ENCODE peak calls at places on chromosome 17, in four cellular contexts. F is heart left ventricle, T is A549, P is gastrocnemius medialis. D is an unnamed sample.

GRCh38 chr17:50986989-50987660 is 121.0 kb upstream of the TOB1 start:
- DNase-seq in P (no peak), F (no peak), T (no peak), D (no peak)

GRCh38 chr17:4934173-4934979 is 2.3 kb downstream of the GP1BA start:
- DNase-seq in P (no peak), F (no peak), T (no peak), D (peak; percentile 69)

GRCh38 chr17:79154446-79154845 is 79.8 kb downstream of the ENGASE start:
- DNase-seq in T (no peak), P (no peak), F (peak; percentile 84), D (peak; percentile 32)

GRCh38 chr17:63911657-63912100 is 621 bp upstream of the CSHL1 start:
- DNase-seq in P (no peak), F (no peak), T (peak; percentile 41), D (peak; percentile 40)

GRCh38 chr17:17819561-17819995 is 17.2 kb downstream of the SREBF1 start:
- DNase-seq in P (peak; percentile 88), T (peak; percentile 89), F (peak; percentile 72), D (peak; percentile 81)

GRCh38 chr17:64063088-64063487 is 42.7 kb upstream of the ICAM2 start:
- DNase-seq in P (no peak), F (no peak), T (no peak), D (no peak)

GRCh38 chr17:79135628-79136405 is 61.2 kb downstream of the ENGASE start:
- DNase-seq in T (no peak), F (no peak), P (no peak), D (no peak)

GRCh38 chr17:846901-847777 is 65.0 kb downstream of the MRM3 start:
- DNase-seq in F (no peak), T (no peak), P (no peak), D (no peak)

GRCh38 chr17:16900288-16900882 is 71.5 kb downstream of the TNFRSF13B start:
- DNase-seq in F (no peak), T (no peak), P (no peak), D (peak; percentile 13)

GRCh38 chr17:67042104-67042899 is 2.1 kb upstream of the CACNG1 start:
- DNase-seq in T (no peak), P (no peak), F (no peak), D (no peak)

GRCh38 chr17:79581306-79581932 is 29.4 kb downstream of the RBFOX3 start:
- DNase-seq in P (no peak), F (no peak), T (peak; percentile 39), D (no peak)

GRCh38 chr17:804541-805435 is 22.6 kb downstream of the MRM3 start:
- DNase-seq in P (no peak), T (no peak), F (no peak), D (no peak)

GRCh38 chr17:2063306-2064146 is 8.6 kb downstream of the HIC1 start:
- DNase-seq in P (no peak), T (no peak), F (peak; percentile 64), D (no peak)
- TF ChIP-seq POLR2A in P (no peak), T (no peak), F (no peak), D (no peak)

DNA sequence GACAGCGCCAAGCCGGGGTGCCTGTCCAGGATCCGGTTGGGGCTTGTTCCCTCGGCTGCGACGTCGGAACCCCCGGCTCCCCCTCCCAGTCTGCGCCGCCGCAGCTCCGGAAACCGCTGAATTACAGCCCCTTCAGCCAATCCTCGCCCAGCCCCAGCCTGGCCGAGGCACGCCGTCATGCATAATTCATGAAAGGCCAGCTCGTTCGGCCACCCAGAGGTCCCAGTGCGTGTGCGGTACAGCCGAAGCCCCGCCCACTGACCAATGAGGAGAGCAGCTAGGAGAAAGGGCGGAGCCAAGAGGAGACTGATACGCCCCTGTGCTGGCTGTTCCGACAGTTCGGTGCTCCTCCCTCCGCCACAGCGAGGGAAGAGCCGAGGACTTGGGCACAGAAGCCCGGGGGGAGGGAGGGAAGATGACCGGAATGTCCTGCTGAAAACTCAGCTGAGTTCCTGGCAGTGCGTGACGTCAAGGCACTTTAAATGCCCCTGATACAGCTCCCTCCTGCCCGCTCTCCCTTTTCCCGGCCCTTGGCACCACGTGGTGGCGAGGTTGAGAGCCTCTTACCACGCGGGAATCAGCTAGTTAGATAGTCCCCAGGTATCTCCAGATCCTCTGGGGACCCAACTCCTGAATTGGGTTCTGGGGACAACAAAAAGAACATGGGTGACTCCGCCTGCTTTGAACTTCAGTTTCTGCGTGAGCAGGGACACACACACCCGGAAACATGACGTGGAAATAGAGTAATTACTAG is at the start of gene STAT3:
- DNase-seq in P (peak; percentile 100), F (peak; percentile 100), T (peak; percentile 100), D (peak; percentile 100)
- TF ChIP-seq POLR2A in P (peak; percentile 99), F (peak; percentile 98), T (peak; percentile 81), D (no peak)

DNA sequence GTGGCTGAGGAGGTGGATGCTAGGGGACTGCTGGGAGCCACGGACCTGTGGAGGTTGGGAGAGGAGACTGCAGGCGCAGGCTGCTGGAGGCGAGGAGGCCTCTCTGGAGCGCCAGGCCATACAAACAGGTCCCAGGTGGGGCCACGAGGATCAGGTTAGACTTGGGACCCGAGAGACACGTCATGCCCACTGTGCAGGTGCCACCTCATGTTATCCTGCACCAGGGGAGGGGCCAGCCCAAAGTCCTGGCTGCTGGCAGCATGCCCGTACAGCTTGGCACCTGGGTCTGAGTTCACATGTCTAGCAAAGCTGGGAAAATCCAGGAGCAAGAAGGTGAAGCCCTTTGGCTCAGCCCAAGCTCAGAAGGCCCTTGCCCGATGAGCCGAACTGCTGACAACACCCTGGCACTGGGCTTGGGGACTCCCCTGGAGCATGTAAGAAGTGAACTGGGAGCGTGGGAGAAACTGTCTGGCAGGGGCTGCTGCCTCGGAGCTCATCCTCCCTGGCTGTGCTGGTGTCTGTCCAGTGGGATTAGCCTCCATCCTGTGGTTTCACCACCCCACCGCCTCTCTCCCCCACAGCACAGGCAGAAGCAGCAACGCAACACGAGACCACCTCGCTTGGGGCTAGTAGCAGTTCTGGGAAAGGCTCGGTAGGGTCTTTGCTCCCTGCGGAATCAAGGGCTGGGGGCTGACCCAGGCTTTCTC is 5.3 kb downstream of the ARHGDIA start:
- DNase-seq in T (no peak), F (no peak), P (no peak), D (peak; percentile 97)
- TF ChIP-seq POLR2A in T (no peak), F (no peak), P (no peak), D (no peak)

GRCh38 chr17:44119062-44119461 is 4.4 kb downstream of the HDAC5 start:
- DNase-seq in P (no peak), F (no peak), T (no peak), D (no peak)
- TF ChIP-seq POLR2A in P (no peak), F (no peak), T (no peak), D (no peak)

GRCh38 chr17:27892866-27893769 is at the start of gene LYRM9:
- DNase-seq in P (peak; percentile 88), F (peak; percentile 95), T (peak; percentile 90), D (peak; percentile 94)
- TF ChIP-seq POLR2A in P (peak; percentile 21), F (peak; percentile 50), T (peak; percentile 89), D (no peak)

DNA sequence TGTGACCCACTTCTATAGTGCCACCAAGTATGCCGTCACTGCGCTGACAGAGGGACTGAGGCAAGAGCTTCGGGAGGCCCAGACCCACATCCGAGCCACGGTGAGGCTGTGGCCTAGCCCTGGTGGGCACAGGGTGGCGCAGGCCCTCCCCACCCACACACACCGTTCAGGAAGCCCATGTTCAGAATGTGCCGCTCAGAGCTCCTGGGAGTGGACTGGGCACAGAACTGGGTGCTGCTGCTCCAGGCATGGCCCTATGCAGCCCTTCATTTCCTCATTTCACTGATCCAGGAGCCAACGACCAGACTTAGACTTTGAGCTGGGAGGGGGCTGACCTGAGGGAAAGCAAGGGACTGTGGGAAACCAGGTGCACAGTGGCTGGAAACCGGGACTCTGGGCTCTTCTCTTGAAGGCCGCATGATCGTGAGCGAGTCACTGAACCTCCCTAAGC is 2.4 kb upstream of the MRM1 start:
- DNase-seq in F (no peak), P (no peak), T (no peak), D (no peak)
- TF ChIP-seq POLR2A in F (no peak), P (no peak), T (no peak), D (no peak)

GRCh38 chr17:47678196-47678595 is 15.8 kb upstream of the TBKBP1 start:
- DNase-seq in P (no peak), F (no peak), T (no peak), D (no peak)

GRCh38 chr17:47676199-47676472 is 17.8 kb upstream of the TBKBP1 start:
- DNase-seq in T (no peak), F (no peak), P (no peak), D (no peak)

GRCh38 chr17:47675380-47676198 is 18.4 kb upstream of the TBKBP1 start:
- DNase-seq in F (no peak), P (no peak), T (no peak), D (no peak)

GRCh38 chr17:47676510-47676909 is 17.5 kb upstream of the TBKBP1 start:
- DNase-seq in F (no peak), P (no peak), T (no peak), D (no peak)

GRCh38 chr17:47674503-47674902 is 19.5 kb upstream of the TBKBP1 start:
- DNase-seq in T (no peak), P (no peak), F (no peak), D (no peak)
- TF ChIP-seq POLR2A in T (no peak), P (no peak), F (no peak), D (no peak)

D was measured in stomach.